ENCODE peak calls at places on chromosome 3, in seven cellular contexts. F, H, C, L, K, P and J are unnamed samples.

GRCh38 chr3:67386446-67386845 is 268.0 kb downstream of the SUCLG2 start:
- DNase-seq in P (no peak), L (no peak), K (no peak), F (peak; percentile 11), H (no peak), C (no peak), J (no peak)

GRCh38 chr3:184459355-184459754 is 79.5 kb downstream of the CHRD start:
- DNase-seq in L (no peak), K (no peak), C (no peak), F (peak; percentile 84), P (no peak), H (no peak), J (no peak)

GRCh38 chr3:87733671-87734367 is 325.0 kb downstream of the CGGBP1 start:
- DNase-seq in H (no peak), F (no peak), C (no peak), P (no peak), K (no peak), L (no peak), J (no peak)

GRCh38 chr3:57078366-57079220 is 18.1 kb downstream of the SPATA12 start:
- DNase-seq in F (peak; percentile 16), C (no peak), K (peak; percentile 59), H (peak; percentile 68), L (peak; percentile 66), P (peak; percentile 51), J (peak; percentile 91)

GRCh38 chr3:160768031-160768430 is 12.0 kb downstream of the PPM1L start:
- DNase-seq in L (no peak), F (no peak), P (no peak), C (no peak), K (no peak), H (no peak), J (no peak)

GRCh38 chr3:14774431-14774830 is 44.3 kb upstream of the FGD5 start:
- DNase-seq in C (no peak), H (no peak), L (no peak), F (no peak), P (no peak), K (no peak), J (peak; percentile 59)

GRCh38 chr3:99373088-99373875 is 265.1 kb upstream of the COL8A1 start:
- DNase-seq in H (no peak), K (no peak), F (no peak), P (no peak), L (no peak), C (no peak), J (no peak)

GRCh38 chr3:105867690-105868449 is 942 bp downstream of the CBLB start:
- DNase-seq in C (no peak), H (no peak), L (no peak), K (no peak), P (no peak), F (no peak), J (no peak)

GRCh38 chr3:8593022-8593817 is 51.4 kb downstream of the SSUH2 start:
- DNase-seq in H (no peak), F (peak; percentile 16), K (no peak), P (no peak), C (no peak), L (peak; percentile 75), J (no peak)

GRCh38 chr3:4750306-4751056 is 228.8 kb upstream of the BHLHE40 start:
- DNase-seq in F (peak; percentile 17), P (no peak), K (peak; percentile 68), H (no peak), L (no peak), C (no peak), J (no peak)

GRCh38 chr3:98954242-98954641 is 52.7 kb upstream of the DCBLD2 start:
- DNase-seq in C (no peak), P (no peak), K (no peak), H (no peak), F (no peak), L (no peak), J (no peak)

GRCh38 chr3:100455841-100456550 is 36.4 kb upstream of the TMEM45A start:
- DNase-seq in L (no peak), K (no peak), F (no peak), H (no peak), C (no peak), P (no peak), J (no peak)

GRCh38 chr3:32451049-32451659 is 51.5 kb downstream of the CMTM6 start:
- DNase-seq in L (no peak), P (no peak), K (no peak), F (no peak), C (no peak), H (no peak), J (peak; percentile 27)

GRCh38 chr3:115388166-115388565 is 235.1 kb upstream of the GAP43 start:
- DNase-seq in H (no peak), P (no peak), F (peak; percentile 29), C (no peak), L (no peak), K (peak; percentile 21), J (no peak)

GRCh38 chr3:31041161-31041978 is 146.9 kb upstream of the GADL1 start:
- DNase-seq in L (no peak), F (peak; percentile 78), H (no peak), C (no peak), K (no peak), P (peak; percentile 23), J (no peak)

GRCh38 chr3:99934984-99935797 is 117.5 kb downstream of the CMSS1 start:
- DNase-seq in H (no peak), C (no peak), F (no peak), L (no peak), P (no peak), K (no peak), J (no peak)

GRCh38 chr3:10017636-10018292 is 8.5 kb upstream of the FANCD2 start:
- DNase-seq in H (no peak), L (no peak), F (peak; percentile 89), C (no peak), K (no peak), P (no peak), J (no peak)

GRCh38 chr3:56980798-56981390 is 79.6 kb upstream of the SPATA12 start:
- DNase-seq in L (peak; percentile 53), H (peak; percentile 70), K (peak; percentile 41), F (peak; percentile 99), C (peak; percentile 11), P (peak; percentile 35), J (no peak)

GRCh38 chr3:53056442-53056841 is 10.6 kb upstream of the SFMBT1 start:
- DNase-seq in L (no peak), C (no peak), F (peak; percentile 24), H (no peak), P (no peak), K (no peak), J (peak; percentile 25)

GRCh38 chr3:188091746-188092145 is 62.2 kb upstream of the LPP start:
- DNase-seq in L (no peak), H (no peak), F (no peak), K (no peak), C (no peak), P (no peak), J (no peak)

GRCh38 chr3:150300376-150300775 is 107.7 kb upstream of the TSC22D2 start:
- DNase-seq in H (no peak), C (no peak), L (no peak), K (no peak), P (no peak), F (no peak), J (no peak)

GRCh38 chr3:174957081-174957480 is 97.9 kb downstream of the NAALADL2 start:
- DNase-seq in C (no peak), K (no peak), P (no peak), F (peak; percentile 27), H (no peak), L (no peak), J (no peak)

GRCh38 chr3:174958671-174959328 is 99.7 kb downstream of the NAALADL2 start:
- DNase-seq in P (no peak), L (no peak), K (no peak), F (peak; percentile 5), C (no peak), H (no peak), J (no peak)

GRCh38 chr3:174953068-174953467 is 93.9 kb downstream of the NAALADL2 start:
- DNase-seq in L (no peak), K (no peak), P (no peak), H (no peak), F (no peak), C (no peak), J (no peak)

GRCh38 chr3:174957581-174958001 is 98.5 kb downstream of the NAALADL2 start:
- DNase-seq in K (no peak), L (no peak), H (no peak), P (no peak), C (no peak), F (peak; percentile 39), J (no peak)

DNA sequence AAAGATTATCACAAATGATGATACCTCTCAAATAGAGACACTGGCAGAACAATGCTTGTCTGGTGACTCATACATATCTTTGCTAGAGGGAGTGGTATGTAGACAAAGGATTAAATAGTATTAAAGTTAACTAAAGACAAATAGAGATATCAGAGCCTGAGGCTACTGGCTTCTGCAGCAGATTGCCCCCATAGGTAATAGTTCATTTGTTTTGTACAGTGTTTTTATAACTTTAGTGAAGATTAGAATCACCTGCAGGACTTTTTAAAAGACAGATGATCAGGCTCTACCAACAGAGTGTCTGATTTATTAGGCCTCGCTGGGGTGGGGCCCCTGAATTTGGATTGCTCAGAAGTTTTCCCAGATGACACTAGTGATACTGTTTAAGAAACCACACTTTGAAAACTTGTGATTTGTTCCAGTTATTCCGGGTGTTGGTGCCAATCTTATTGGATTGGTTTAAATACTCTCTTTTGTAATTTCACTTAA is 96.4 kb downstream of the NAALADL2 start:
- DNase-seq in L (no peak), C (no peak), H (no peak), F (peak; percentile 48), P (peak; percentile 28), K (no peak), J (peak; percentile 57)
- H3K27ac ChIP-seq in L (no peak overlapping the region), C (no peak overlapping the region), H (no peak overlapping the region), F (peak overlapping the region; percentile 29), P (peak overlapping the region; percentile 19), K (no peak overlapping the region), J (peak overlapping the region; percentile 3)

GRCh38 chr3:43017038-43017437 is 37.9 kb downstream of the GASK1A start:
- DNase-seq in C (no peak), K (no peak), P (no peak), L (no peak), F (no peak), H (no peak), J (peak; percentile 6)
- H3K9me3 ChIP-seq in C (peaks cover 51% of the 10 kb centered on the region), K (no peaks in the 10 kb centered on the region), P (no peaks in the 10 kb centered on the region), L (no peaks in the 10 kb centered on the region), F (peaks cover 5% of the 10 kb centered on the region), H (no peaks in the 10 kb centered on the region), J (no peaks in the 10 kb centered on the region)

GRCh38 chr3:170637321-170637720 is 51.4 kb upstream of the SLC7A14 start:
- DNase-seq in L (no peak), P (no peak), F (no peak), C (no peak), H (no peak), K (no peak), J (no peak)
- H3K27ac ChIP-seq in L (no peak overlapping the region), P (no peak overlapping the region), F (no peak overlapping the region), C (no peak overlapping the region), H (no peak overlapping the region), K (no peak overlapping the region), J (no peak overlapping the region)

GRCh38 chr3:158827773-158828172 is 25.9 kb downstream of the MFSD1 start:
- DNase-seq in P (no peak), F (no peak), C (no peak), L (no peak), H (no peak), K (no peak), J (no peak)

GRCh38 chr3:158821847-158822246 is 20.0 kb downstream of the MFSD1 start:
- DNase-seq in F (no peak), C (no peak), K (no peak), L (no peak), H (no peak), P (no peak), J (no peak)

GRCh38 chr3:158819282-158819681 is 17.4 kb downstream of the MFSD1 start:
- DNase-seq in L (no peak), P (no peak), K (no peak), H (no peak), F (no peak), C (no peak), J (no peak)

GRCh38 chr3:158823426-158823825 is 21.6 kb downstream of the MFSD1 start:
- DNase-seq in H (no peak), F (no peak), L (no peak), K (no peak), P (no peak), C (no peak), J (no peak)
- H3K9me3 ChIP-seq in H (no peaks in the 10 kb centered on the region), F (no peaks in the 10 kb centered on the region), L (no peaks in the 10 kb centered on the region), K (no peaks in the 10 kb centered on the region), P (no peaks in the 10 kb centered on the region), C (no peaks in the 10 kb centered on the region), J (no peaks in the 10 kb centered on the region)